ENCODE peak calls at places on chromosomes 4 and X, in four cellular contexts. A, G, D and N are unnamed samples.

GRCh38 chr4:161287678-161288352 is 876.0 kb downstream of the FSTL5 start:
- DNase-seq in A (no peak), G (no peak), D (no peak), N (no peak)

GRCh38 chrX:119990409-119990994 is 47.0 kb upstream of the NKAP start:
- DNase-seq in A (no peak), G (no peak), D (no peak), N (no peak)

GRCh38 chr4:77877167-77877566 is 14.5 kb downstream of the MRPL1 start:
- DNase-seq in A (no peak), G (no peak), D (no peak), N (no peak)

GRCh38 chr4:39928538-39928937 is 49.2 kb downstream of the PDS5A start:
- DNase-seq in A (no peak), G (no peak), D (no peak), N (no peak)

GRCh38 chr4:85724801-85725548 is 250.0 kb downstream of the ARHGAP24 start:
- DNase-seq in A (no peak), G (peak), D (no peak), N (peak)

GRCh38 chr4:123121241-123121907 is 199.0 kb upstream of the NUDT6 start:
- DNase-seq in A (no peak), G (peak), D (no peak), N (peak)

GRCh38 chr4:24973471-24974251 is 57.1 kb downstream of the LGI2 start:
- DNase-seq in A (peak), G (no peak), D (peak), N (no peak)

GRCh38 chrX:96987228-96987627 is 103.5 kb downstream of the RPA4 start:
- DNase-seq in A (peak), G (peak), D (no peak), N (peak)

GRCh38 chrX:3666975-3667374 is 46.5 kb downstream of the PRKX start:
- DNase-seq in A (no peak), G (no peak), D (no peak), N (no peak)

GRCh38 chr4:7831330-7831729 is 108.3 kb downstream of the AFAP1 start:
- DNase-seq in A (peak), G (peak), D (no peak), N (peak)

GRCh38 chrX:40391662-40392061 is 189.1 kb upstream of the ATP6AP2 start:
- DNase-seq in A (no peak), G (no peak), D (no peak), N (peak)

GRCh38 chr4:169485791-169486742 is 126.3 kb downstream of the NEK1 start:
- DNase-seq in A (peak), G (peak), D (no peak), N (peak)

GRCh38 chr4:5757091-5757490 is 46.1 kb downstream of the EVC start:
- DNase-seq in A (no peak), G (no peak), D (no peak), N (no peak)

GRCh38 chr4:4875611-4876010 is 16.1 kb downstream of the MSX1 start:
- DNase-seq in A (no peak), G (no peak), D (no peak), N (no peak)

GRCh38 chrX:42771836-42772335 is 6.1 kb downstream of the PPP1R2C start:
- DNase-seq in A (no peak), G (no peak), D (no peak), N (no peak)

GRCh38 chrX:39519213-39519544 is 578.6 kb downstream of the BCOR start:
- DNase-seq in A (no peak), G (peak), D (no peak), N (peak)

GRCh38 chr4:25787891-25788331 is 74.9 kb downstream of the SEL1L3 start:
- DNase-seq in A (no peak), G (no peak), D (peak), N (no peak)

GRCh38 chr4:48681856-48682255 is 98.2 kb downstream of the FRYL start:
- DNase-seq in A (no peak), G (peak), D (no peak), N (peak)

GRCh38 chrX:49039598-49040375 is 3.4 kb downstream of the TFE3 start:
- DNase-seq in A (peak), G (peak), D (peak), N (peak)

GRCh38 chrX:3006500-3006899 is at the start of gene ARSH:
- DNase-seq in A (no peak), G (no peak), D (no peak), N (no peak)

GRCh38 chr4:110381784-110382183 is 94.2 kb upstream of the ENPEP start:
- DNase-seq in A (no peak), G (no peak), D (no peak), N (no peak)

GRCh38 chrX:134999469-134999868 is 8.7 kb downstream of the SMIM10 start:
- DNase-seq in A (no peak), G (peak), D (no peak), N (peak)

GRCh38 chrX:123087326-123087725 is 96.8 kb upstream of the GRIA3 start:
- DNase-seq in A (peak), G (no peak), D (no peak), N (peak)

GRCh38 chrX:29225670-29226069 is 638.4 kb downstream of the IL1RAPL1 start:
- DNase-seq in A (no peak), G (no peak), D (no peak), N (peak)

GRCh38 chrX:30888526-30889146 is 418 bp downstream of the TAB3 start:
- DNase-seq in A (no peak), G (peak), D (no peak), N (peak)

GRCh38 chr4:144862221-144862620 is 216.3 kb downstream of the HHIP start:
- DNase-seq in A (no peak), G (no peak), D (no peak), N (peak)

DNA sequence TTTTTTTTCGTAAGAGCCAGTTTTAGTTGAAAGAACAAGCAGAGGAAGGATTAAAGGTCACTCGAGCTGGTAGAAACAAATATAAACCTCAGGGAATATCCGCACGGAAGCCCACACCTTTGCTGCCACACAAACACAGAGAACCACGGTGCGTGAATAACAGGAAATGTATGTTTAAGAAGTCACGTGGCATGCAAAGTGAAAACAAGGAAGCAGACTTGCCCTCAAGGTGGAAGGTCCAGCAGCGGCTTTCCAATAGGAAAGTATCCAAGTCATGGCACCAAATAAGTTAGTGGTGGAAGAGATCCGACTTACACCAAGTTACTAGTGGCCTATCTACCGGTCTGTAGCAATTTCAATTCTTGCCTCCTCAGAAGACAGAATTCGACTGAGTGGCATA is 215.5 kb downstream of the HHIP start:
- DNase-seq in A (no peak), G (no peak), D (no peak), N (no peak)
- H3K4me3 ChIP-seq in A (no peak), G (no peak), D (no peak), N (no peak)

DNA sequence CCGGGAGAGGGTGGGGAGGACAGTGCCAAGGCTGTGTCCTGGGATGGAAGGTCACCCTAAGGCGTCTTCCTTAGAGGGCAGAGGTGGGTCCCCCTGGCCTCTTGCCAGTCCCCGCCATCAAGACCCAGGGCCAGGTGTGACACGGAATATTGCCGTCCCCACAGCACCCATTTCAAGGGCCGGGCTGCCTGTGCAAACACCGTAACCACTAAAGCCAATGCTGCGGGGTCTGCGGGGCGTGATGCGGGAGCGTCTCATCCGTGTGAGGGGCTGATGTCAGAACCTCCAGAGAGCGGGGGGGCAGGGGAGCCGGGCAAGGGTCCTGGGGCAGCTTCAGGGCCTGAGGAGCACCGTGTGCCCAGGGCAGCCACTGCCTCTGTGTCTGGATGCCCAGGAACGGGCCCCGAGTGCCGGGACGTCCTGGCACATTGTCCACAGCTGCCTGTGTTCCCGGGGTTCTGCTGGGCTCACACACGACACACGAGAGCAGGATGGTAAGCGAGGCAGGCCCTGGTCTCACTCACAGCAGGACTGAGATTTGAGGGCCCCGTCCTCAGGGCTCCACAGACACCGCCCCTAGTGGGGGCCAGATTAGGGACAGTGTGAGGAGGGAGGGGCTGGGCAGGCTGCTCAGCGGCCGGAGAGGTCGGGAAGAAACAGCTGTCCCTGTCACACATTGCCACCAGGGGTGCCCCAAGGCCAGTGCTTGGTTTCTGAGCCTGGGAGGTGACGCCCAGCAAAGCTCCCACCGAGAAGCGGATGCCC is 29.2 kb downstream of the NKX1-1 start:
- DNase-seq in A (no peak), G (no peak), D (no peak), N (no peak)
- TF ChIP-seq CTCF in A (no peak), G (no peak), D (no peak), N (no peak)

DNA sequence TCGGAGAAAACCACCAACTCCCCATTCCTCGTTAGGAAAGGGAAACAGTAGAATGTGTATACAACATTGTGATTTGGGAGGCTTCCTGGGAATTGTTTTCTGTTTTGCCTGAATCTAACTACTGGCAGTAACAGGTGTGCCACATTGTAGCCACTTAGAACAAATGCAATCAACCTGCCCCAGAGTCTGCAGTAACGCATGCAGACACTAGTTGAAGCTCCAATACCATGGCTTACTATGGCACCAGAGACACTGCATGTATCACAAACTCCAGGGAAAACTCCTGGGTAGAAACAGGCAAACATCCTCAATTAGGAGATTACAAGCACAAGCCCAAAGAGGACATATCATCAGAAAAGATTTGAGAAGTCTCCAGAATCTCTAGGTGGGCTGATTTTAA is 154.2 kb upstream of the NEIL3 start:
- DNase-seq in A (no peak), G (no peak), D (no peak), N (no peak)
- H3K4me3 ChIP-seq in A (no peak), G (no peak), D (no peak), N (no peak)

GRCh38 chrX:101803451-101803850 is 128.4 kb downstream of the ZMAT1 start:
- DNase-seq in A (no peak), G (peak), D (no peak), N (peak)
- TF ChIP-seq CTCF in A (peak), G (peak), D (no peak), N (peak)

DNA sequence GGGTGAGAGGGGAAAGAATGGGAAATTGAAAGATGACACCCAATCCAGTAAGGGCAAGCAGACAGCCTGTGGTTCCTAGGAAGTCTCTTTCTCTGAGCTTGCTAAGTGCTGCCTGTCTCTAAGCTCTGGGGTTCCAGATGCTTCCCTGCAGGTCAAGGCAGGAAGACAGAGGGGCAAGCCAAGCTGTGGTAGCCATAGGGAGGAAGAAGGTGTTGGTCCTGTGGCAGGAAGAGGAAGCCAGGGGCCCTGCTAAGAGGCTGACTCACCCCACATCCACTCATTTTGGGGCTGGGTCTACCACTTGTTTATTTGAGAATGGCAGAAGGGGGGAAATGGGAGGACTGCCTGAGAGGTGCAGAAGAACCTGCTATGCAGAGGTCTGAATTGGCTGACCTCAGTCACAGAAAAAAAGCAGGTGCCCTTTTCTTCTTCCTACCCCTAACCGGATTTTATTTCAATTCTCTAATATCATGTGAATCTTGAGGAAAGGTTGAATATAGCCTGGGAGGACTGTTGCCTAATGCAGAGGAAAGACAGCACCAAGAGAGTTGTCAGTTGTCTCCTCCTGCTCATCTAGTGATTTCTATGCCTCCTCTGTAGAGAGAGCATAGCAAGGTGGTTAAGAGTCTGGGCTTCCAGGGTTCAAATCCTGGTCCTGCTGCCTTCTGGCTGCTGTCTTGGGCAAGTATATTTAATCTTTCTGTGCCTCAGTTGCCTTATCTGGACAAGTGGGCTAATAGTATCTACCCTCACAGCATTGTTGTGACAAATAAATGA is 27.4 kb downstream of the HOPX start:
- DNase-seq in A (no peak), G (no peak), D (no peak), N (no peak)
- H3K4me3 ChIP-seq in A (no peak), G (no peak), D (no peak), N (no peak)